ENCODE peak calls at places on chromosome 6, in five cellular contexts. N, C, I, X and E are unnamed samples.

GRCh38 chr6:139044250-139044649 is 15.7 kb downstream of the ABRACL start:
- DNase-seq in N (no peak), X (no peak), C (no peak), I (no peak), E (no peak)

GRCh38 chr6:90714319-90714718 is 127.4 kb upstream of the MAP3K7 start:
- DNase-seq in C (no peak), X (no peak), I (no peak), N (no peak), E (no peak)

GRCh38 chr6:39280247-39280731 is 33.9 kb downstream of the KCNK17 start:
- DNase-seq in C (no peak), X (peak; percentile 60), I (peak; percentile 64), N (no peak), E (peak; percentile 75)

GRCh38 chr6:13526718-13527668 is 39.6 kb upstream of the GFOD1 start:
- DNase-seq in C (no peak), N (no peak), I (peak; percentile 16), X (no peak), E (peak; percentile 57)

GRCh38 chr6:89022747-89023289 is 57.7 kb upstream of the PNRC1 start:
- DNase-seq in N (no peak), I (peak; percentile 78), X (no peak), C (peak; percentile 24), E (no peak)

GRCh38 chr6:125224236-125224861 is 70.8 kb downstream of the TPD52L1 start:
- DNase-seq in X (no peak), N (peak; percentile 15), C (peak; percentile 50), I (no peak), E (no peak)

GRCh38 chr6:35258858-35259193 is 709 bp upstream of the ZNF76 start:
- DNase-seq in X (peak; percentile 28), C (peak; percentile 32), N (peak; percentile 58), I (peak; percentile 82), E (no peak)

GRCh38 chr6:159978291-159979135 is 9.6 kb downstream of the IGF2R start:
- DNase-seq in X (no peak), I (no peak), C (no peak), N (no peak), E (no peak)

GRCh38 chr6:153831350-153832078 is 207.5 kb upstream of the OPRM1 start:
- DNase-seq in C (no peak), I (no peak), X (no peak), N (no peak), E (no peak)

GRCh38 chr6:148776321-148776966 is 29.6 kb downstream of the UST start:
- DNase-seq in X (no peak), C (peak; percentile 68), N (peak; percentile 51), I (peak; percentile 91), E (no peak)

GRCh38 chr6:36679043-36679821 is 718 bp downstream of the CDKN1A start:
- DNase-seq in C (peak; percentile 49), I (peak; percentile 81), X (peak; percentile 78), N (no peak), E (peak; percentile 69)

GRCh38 chr6:143581835-143582480 is 70.4 kb upstream of the FUCA2 start:
- DNase-seq in I (peak; percentile 79), C (peak; percentile 17), N (no peak), X (no peak), E (no peak)

GRCh38 chr6:226516-227073 is 65.7 kb upstream of the DUSP22 start:
- DNase-seq in X (no peak), C (no peak), I (no peak), N (no peak), E (no peak)

GRCh38 chr6:72533601-72534000 is 88.3 kb upstream of the KCNQ5 start:
- DNase-seq in I (peak; percentile 47), X (no peak), N (no peak), C (peak; percentile 12), E (no peak)